ENCODE peak calls at places on chromosomes 6 and 20, in five cellular contexts. J, Y, Q, W and F are unnamed samples.

GRCh38 chr6:43267619-43268347 is 24.5 kb downstream of the TTBK1 start:
- DNase-seq in J (no peak), Y (no peak), Q (no peak), W (no peak), F (no peak)

GRCh38 chr6:170085475-170086401 is 205.1 kb downstream of the DLL1 start:
- DNase-seq in J (no peak), Y (no peak), Q (no peak), W (no peak), F (no peak)

GRCh38 chr6:31861919-31862343 is 690 bp downstream of the NEU1 start:
- DNase-seq in J (no peak), Y (no peak), Q (no peak), W (no peak), F (no peak)

GRCh38 chr6:83429857-83430605 is 820 bp downstream of the ME1 start:
- DNase-seq in J (peak), Y (peak), Q (no peak), W (peak), F (no peak)

GRCh38 chr6:168347053-168347452 is 27.5 kb upstream of the DACT2 start:
- DNase-seq in J (no peak), Y (no peak), Q (no peak), W (no peak), F (no peak)

GRCh38 chr6:92281571-92282076 is 1137.7 kb downstream of the EPHA7 start:
- DNase-seq in J (no peak), Y (no peak), Q (no peak), W (no peak), F (no peak)

GRCh38 chr6:113565306-113565705 is 291.8 kb upstream of the MARCKS start:
- DNase-seq in J (no peak), Y (no peak), Q (no peak), W (peak), F (no peak)

GRCh38 chr20:49161428-49162152 is 26.5 kb downstream of the STAU1 start:
- DNase-seq in J (no peak), Y (no peak), Q (no peak), W (no peak), F (no peak)

GRCh38 chr6:73639015-73639414 is 14.8 kb downstream of the SLC17A5 start:
- DNase-seq in J (no peak), Y (no peak), Q (no peak), W (no peak), F (no peak)

GRCh38 chr6:161274488-161274858 is 612 bp upstream of the AGPAT4 start:
- DNase-seq in J (no peak), Y (no peak), Q (no peak), W (no peak), F (no peak)

GRCh38 chr20:3646651-3647050 is 16.5 kb downstream of the GFRA4 start:
- DNase-seq in J (no peak), Y (no peak), Q (no peak), W (no peak), F (no peak)

GRCh38 chr20:57106030-57106682 is 160.3 kb downstream of the BMP7 start:
- DNase-seq in J (no peak), Y (no peak), Q (no peak), W (no peak), F (no peak)

GRCh38 chr20:44001667-44002596 is 87.3 kb downstream of the TOX2 start:
- DNase-seq in J (no peak), Y (no peak), Q (no peak), W (no peak), F (no peak)

GRCh38 chr20:697826-698225 is 22.2 kb upstream of the SCRT2 start:
- DNase-seq in J (no peak), Y (no peak), Q (no peak), W (no peak), F (no peak)

GRCh38 chr6:107786709-107787588 is 37.2 kb downstream of the SCML4 start:
- DNase-seq in J (no peak), Y (no peak), Q (no peak), W (no peak), F (no peak)

GRCh38 chr20:1847780-1848179 is 47.4 kb upstream of the SIRPA start:
- DNase-seq in J (no peak), Y (no peak), Q (no peak), W (no peak), F (no peak)